ENCODE peak calls at places on chromosomes 1 and 21, in six cellular contexts. Y is fibroblast of lung, P is non-pigmented ciliary epithelial cell, L is HFFc6, J is AG09309, W is neural progenitor cell. S is an unnamed sample.

GRCh38 chr1:53111073-53111556 is 31.3 kb downstream of the SLC1A7 start:
- DNase-seq in J (no peak), P (no peak), W (no peak), Y (peak), L (peak), S (no peak)

GRCh38 chr1:155277896-155278688 is 829 bp downstream of the HCN3 start:
- DNase-seq in Y (peak), W (peak), L (no peak), P (no peak), J (no peak), S (peak)

GRCh38 chr1:53590581-53591515 is 131.6 kb downstream of the DMRTB1 start:
- DNase-seq in J (peak), L (no peak), P (no peak), W (peak), Y (peak), S (no peak)

GRCh38 chr21:27393726-27394125 is 426.8 kb upstream of the ADAMTS5 start:
- DNase-seq in Y (no peak), J (no peak), W (no peak), P (no peak), L (no peak), S (no peak)

GRCh38 chr1:63112155-63112914 is 210.0 kb upstream of the FOXD3 start:
- DNase-seq in Y (peak), W (peak), J (peak), L (peak), P (peak), S (peak)

GRCh38 chr1:223843934-223844333 is 1.8 kb downstream of the TP53BP2 start:
- DNase-seq in P (no peak), L (no peak), Y (no peak), J (no peak), W (no peak), S (no peak)

GRCh38 chr1:1619917-1620361 is 4.6 kb downstream of the MIB2 start:
- DNase-seq in J (no peak), W (no peak), Y (no peak), P (no peak), L (no peak), S (no peak)

GRCh38 chr1:179143332-179143731 is 61.5 kb downstream of the TOR3A start:
- DNase-seq in J (peak), P (peak), L (peak), W (no peak), Y (peak), S (no peak)

GRCh38 chr1:172172267-172172880 is 248.1 kb upstream of the C1orf105 start:
- DNase-seq in L (no peak), J (no peak), W (no peak), P (peak), Y (peak), S (no peak)

GRCh38 chr21:42257091-42257760 is 38.3 kb downstream of the ABCG1 start:
- DNase-seq in W (no peak), Y (no peak), L (no peak), J (no peak), P (no peak), S (no peak)

GRCh38 chr21:44418108-44418875 is 37.0 kb upstream of the LRRC3 start:
- DNase-seq in J (no peak), Y (no peak), W (no peak), P (no peak), L (no peak), S (no peak)

GRCh38 chr1:176466514-176466913 is 3.5 kb downstream of the PAPPA2 start:
- DNase-seq in W (peak), Y (no peak), L (no peak), J (no peak), P (no peak), S (no peak)

GRCh38 chr1:203769505-203770343 is 4.7 kb downstream of the LAX1 start:
- DNase-seq in L (peak), J (peak), P (peak), W (no peak), Y (peak), S (peak)

S was measured in pancreas.